ENCODE peak calls at places on chromosomes 7 and 10, in five cellular contexts. I, A, X, D and M are unnamed samples.

GRCh38 chr10:67790534-67791408 is 47.2 kb downstream of the DNAJC12 start:
- DNase-seq in I (peak; percentile 77), X (no peak), A (no peak), D (no peak), M (no peak)

GRCh38 chr7:101869026-101869900 is 51.8 kb downstream of the CUX1 start:
- DNase-seq in I (no peak), X (no peak), A (no peak), D (no peak), M (no peak)

GRCh38 chr7:9718071-9718470 is 1255.6 kb upstream of the PHF14 start:
- DNase-seq in A (no peak), I (no peak), X (no peak), D (no peak), M (no peak)

GRCh38 chr7:375491-375821 is 85.5 kb downstream of the FOXL3 start:
- DNase-seq in D (no peak), I (no peak), X (no peak), A (no peak), M (peak; percentile 23)

GRCh38 chr10:28669227-28670173 is 7.8 kb upstream of the BAMBI start:
- DNase-seq in X (no peak), D (no peak), A (no peak), I (no peak), M (no peak)

GRCh38 chr7:1455241-1455939 is 3.9 kb downstream of the MICALL2 start:
- DNase-seq in X (no peak), I (no peak), A (no peak), D (peak; percentile 94), M (no peak)

GRCh38 chr10:11898372-11899066 is 75.4 kb downstream of the PROSER2 start:
- DNase-seq in D (peak; percentile 12), A (no peak), I (no peak), X (peak; percentile 15), M (no peak)

GRCh38 chr10:34940436-34940835 is 125.3 kb upstream of the PARD3 start:
- DNase-seq in I (no peak), A (no peak), X (no peak), D (no peak), M (no peak)